ENCODE peak calls at places on chromosomes 3 and 15, in eight cellular contexts. One of them, this sample, is unnamed.

GRCh38 chr15:57485869-57486268 is 105.8 kb upstream of the MYZAP start:
- DNase-seq in left lung: peak; percentile 79
- DNase-seq in GM13977: no peak
- DNase-seq in neural crest cell: no peak
- DNase-seq in suprapubic skin: no peak
- DNase-seq in WERI-Rb-1: no peak
- DNase-seq in foreskin fibroblast: peak; percentile 89
- DNase-seq in activated B cell treated with CpG ODN at 0.5 μM for 24 hours: no peak
- DNase-seq in this sample: peak; percentile 76

GRCh38 chr3:100103558-100104441 is 10.5 kb downstream of the FILIP1L start:
- DNase-seq in suprapubic skin: no peak
- DNase-seq in WERI-Rb-1: no peak
- DNase-seq in foreskin fibroblast: peak; percentile 69
- DNase-seq in left lung: peak; percentile 39
- DNase-seq in activated B cell treated with CpG ODN at 0.5 μM for 24 hours: no peak
- DNase-seq in GM13977: peak; percentile 24
- DNase-seq in neural crest cell: no peak
- DNase-seq in this sample: peak; percentile 72

GRCh38 chr15:78419331-78419730 is 18.7 kb upstream of the IREB2 start:
- DNase-seq in activated B cell treated with CpG ODN at 0.5 μM for 24 hours: no peak
- DNase-seq in foreskin fibroblast: no peak
- DNase-seq in suprapubic skin: no peak
- DNase-seq in left lung: no peak
- DNase-seq in neural crest cell: no peak
- DNase-seq in WERI-Rb-1: no peak
- DNase-seq in GM13977: no peak
- DNase-seq in this sample: no peak

GRCh38 chr15:96428742-96429141 is 98.2 kb downstream of the NR2F2 start:
- DNase-seq in activated B cell treated with CpG ODN at 0.5 μM for 24 hours: no peak
- DNase-seq in suprapubic skin: no peak
- DNase-seq in WERI-Rb-1: no peak
- DNase-seq in foreskin fibroblast: peak; percentile 87
- DNase-seq in neural crest cell: no peak
- DNase-seq in GM13977: no peak
- DNase-seq in left lung: no peak
- DNase-seq in this sample: peak; percentile 97

GRCh38 chr3:56911363-56911762 is 109.6 kb upstream of the ARHGEF3 start:
- DNase-seq in suprapubic skin: no peak
- DNase-seq in foreskin fibroblast: no peak
- DNase-seq in left lung: no peak
- DNase-seq in activated B cell treated with CpG ODN at 0.5 μM for 24 hours: no peak
- DNase-seq in WERI-Rb-1: no peak
- DNase-seq in neural crest cell: no peak
- DNase-seq in GM13977: no peak
- DNase-seq in this sample: no peak

GRCh38 chr3:188261011-188261410 is 107.1 kb downstream of the LPP start:
- DNase-seq in activated B cell treated with CpG ODN at 0.5 μM for 24 hours: no peak
- DNase-seq in neural crest cell: no peak
- DNase-seq in suprapubic skin: no peak
- DNase-seq in foreskin fibroblast: no peak
- DNase-seq in GM13977: no peak
- DNase-seq in left lung: no peak
- DNase-seq in WERI-Rb-1: no peak
- DNase-seq in this sample: no peak

GRCh38 chr15:101167791-101168462 is 83.9 kb downstream of the CHSY1 start:
- DNase-seq in left lung: peak; percentile 76
- DNase-seq in activated B cell treated with CpG ODN at 0.5 μM for 24 hours: no peak
- DNase-seq in neural crest cell: no peak
- DNase-seq in WERI-Rb-1: no peak
- DNase-seq in foreskin fibroblast: peak; percentile 70
- DNase-seq in GM13977: peak; percentile 49
- DNase-seq in suprapubic skin: peak; percentile 82
- DNase-seq in this sample: peak; percentile 52

GRCh38 chr15:92580933-92581445 is 74.6 kb downstream of the FAM174B start:
- DNase-seq in activated B cell treated with CpG ODN at 0.5 μM for 24 hours: no peak
- DNase-seq in left lung: peak; percentile 12
- DNase-seq in WERI-Rb-1: no peak
- DNase-seq in GM13977: no peak
- DNase-seq in foreskin fibroblast: no peak
- DNase-seq in suprapubic skin: peak; percentile 31
- DNase-seq in neural crest cell: no peak
- DNase-seq in this sample: no peak

GRCh38 chr3:46950177-46950576 is 26.4 kb downstream of the CCDC12 start:
- DNase-seq in activated B cell treated with CpG ODN at 0.5 μM for 24 hours: no peak
- DNase-seq in foreskin fibroblast: no peak
- DNase-seq in GM13977: no peak
- DNase-seq in suprapubic skin: no peak
- DNase-seq in WERI-Rb-1: no peak
- DNase-seq in left lung: no peak
- DNase-seq in neural crest cell: no peak
- DNase-seq in this sample: no peak

GRCh38 chr3:10194328-10195071 is 29.8 kb downstream of the IRAK2 start:
- DNase-seq in foreskin fibroblast: no peak
- DNase-seq in WERI-Rb-1: no peak
- DNase-seq in neural crest cell: no peak
- DNase-seq in activated B cell treated with CpG ODN at 0.5 μM for 24 hours: peak; percentile 31
- DNase-seq in GM13977: no peak
- DNase-seq in suprapubic skin: no peak
- DNase-seq in left lung: no peak
- DNase-seq in this sample: no peak

GRCh38 chr15:50906954-50907865 is 1.3 kb upstream of the AP4E1 start:
- DNase-seq in suprapubic skin: no peak
- DNase-seq in left lung: no peak
- DNase-seq in activated B cell treated with CpG ODN at 0.5 μM for 24 hours: peak; percentile 49
- DNase-seq in WERI-Rb-1: no peak
- DNase-seq in foreskin fibroblast: no peak
- DNase-seq in neural crest cell: no peak
- DNase-seq in GM13977: peak; percentile 84
- DNase-seq in this sample: no peak

GRCh38 chr3:124995460-124995994 is 60.3 kb downstream of the HEG1 start:
- DNase-seq in WERI-Rb-1: peak; percentile 55
- DNase-seq in activated B cell treated with CpG ODN at 0.5 μM for 24 hours: peak; percentile 21
- DNase-seq in foreskin fibroblast: peak; percentile 57
- DNase-seq in left lung: peak; percentile 54
- DNase-seq in GM13977: peak; percentile 76
- DNase-seq in neural crest cell: peak; percentile 44
- DNase-seq in suprapubic skin: no peak
- DNase-seq in this sample: peak; percentile 18

GRCh38 chr3:21750291-21750690 is 719 bp downstream of the ZNF385D start:
- DNase-seq in left lung: no peak
- DNase-seq in neural crest cell: no peak
- DNase-seq in activated B cell treated with CpG ODN at 0.5 μM for 24 hours: no peak
- DNase-seq in foreskin fibroblast: peak; percentile 45
- DNase-seq in suprapubic skin: no peak
- DNase-seq in WERI-Rb-1: no peak
- DNase-seq in GM13977: no peak
- DNase-seq in this sample: no peak

GRCh38 chr3:183275418-183275817 is 22.4 kb downstream of the B3GNT5 start:
- DNase-seq in activated B cell treated with CpG ODN at 0.5 μM for 24 hours: no peak
- DNase-seq in neural crest cell: no peak
- DNase-seq in suprapubic skin: no peak
- DNase-seq in left lung: no peak
- DNase-seq in GM13977: no peak
- DNase-seq in WERI-Rb-1: no peak
- DNase-seq in foreskin fibroblast: peak; percentile 67
- DNase-seq in this sample: no peak

GRCh38 chr3:139764936-139765335 is 87.2 kb upstream of the NMNAT3 start:
- DNase-seq in left lung: no peak
- DNase-seq in foreskin fibroblast: peak; percentile 46
- DNase-seq in WERI-Rb-1: no peak
- DNase-seq in suprapubic skin: no peak
- DNase-seq in GM13977: no peak
- DNase-seq in neural crest cell: no peak
- DNase-seq in activated B cell treated with CpG ODN at 0.5 μM for 24 hours: no peak
- DNase-seq in this sample: peak; percentile 7

GRCh38 chr15:76073554-76073953 is 13.8 kb downstream of the TMEM266 start:
- DNase-seq in suprapubic skin: no peak
- DNase-seq in neural crest cell: no peak
- DNase-seq in WERI-Rb-1: no peak
- DNase-seq in left lung: no peak
- DNase-seq in foreskin fibroblast: no peak
- DNase-seq in GM13977: no peak
- DNase-seq in activated B cell treated with CpG ODN at 0.5 μM for 24 hours: no peak
- DNase-seq in this sample: no peak

GRCh38 chr3:156150434-156151066 is 30.2 kb downstream of the KCNAB1 start:
- DNase-seq in activated B cell treated with CpG ODN at 0.5 μM for 24 hours: no peak
- DNase-seq in GM13977: peak; percentile 49
- DNase-seq in suprapubic skin: no peak
- DNase-seq in neural crest cell: peak; percentile 34
- DNase-seq in foreskin fibroblast: peak; percentile 43
- DNase-seq in left lung: no peak
- DNase-seq in WERI-Rb-1: peak; percentile 19
- DNase-seq in this sample: peak; percentile 50

GRCh38 chr3:120072867-120073525 is 21.3 kb downstream of the GSK3B start:
- DNase-seq in neural crest cell: no peak
- DNase-seq in activated B cell treated with CpG ODN at 0.5 μM for 24 hours: no peak
- DNase-seq in suprapubic skin: no peak
- DNase-seq in GM13977: no peak
- DNase-seq in foreskin fibroblast: no peak
- DNase-seq in WERI-Rb-1: peak; percentile 16
- DNase-seq in left lung: no peak
- DNase-seq in this sample: no peak
- TF ChIP-seq CTCF in neural crest cell: no peak
- TF ChIP-seq CTCF in activated B cell treated with CpG ODN at 0.5 μM for 24 hours: no peak
- TF ChIP-seq CTCF in suprapubic skin: no peak
- TF ChIP-seq CTCF in GM13977: no peak
- TF ChIP-seq CTCF in foreskin fibroblast: no peak
- TF ChIP-seq CTCF in WERI-Rb-1: peak; percentile 28
- TF ChIP-seq CTCF in left lung: no peak
- TF ChIP-seq CTCF in this sample: peak; percentile 17

DNA sequence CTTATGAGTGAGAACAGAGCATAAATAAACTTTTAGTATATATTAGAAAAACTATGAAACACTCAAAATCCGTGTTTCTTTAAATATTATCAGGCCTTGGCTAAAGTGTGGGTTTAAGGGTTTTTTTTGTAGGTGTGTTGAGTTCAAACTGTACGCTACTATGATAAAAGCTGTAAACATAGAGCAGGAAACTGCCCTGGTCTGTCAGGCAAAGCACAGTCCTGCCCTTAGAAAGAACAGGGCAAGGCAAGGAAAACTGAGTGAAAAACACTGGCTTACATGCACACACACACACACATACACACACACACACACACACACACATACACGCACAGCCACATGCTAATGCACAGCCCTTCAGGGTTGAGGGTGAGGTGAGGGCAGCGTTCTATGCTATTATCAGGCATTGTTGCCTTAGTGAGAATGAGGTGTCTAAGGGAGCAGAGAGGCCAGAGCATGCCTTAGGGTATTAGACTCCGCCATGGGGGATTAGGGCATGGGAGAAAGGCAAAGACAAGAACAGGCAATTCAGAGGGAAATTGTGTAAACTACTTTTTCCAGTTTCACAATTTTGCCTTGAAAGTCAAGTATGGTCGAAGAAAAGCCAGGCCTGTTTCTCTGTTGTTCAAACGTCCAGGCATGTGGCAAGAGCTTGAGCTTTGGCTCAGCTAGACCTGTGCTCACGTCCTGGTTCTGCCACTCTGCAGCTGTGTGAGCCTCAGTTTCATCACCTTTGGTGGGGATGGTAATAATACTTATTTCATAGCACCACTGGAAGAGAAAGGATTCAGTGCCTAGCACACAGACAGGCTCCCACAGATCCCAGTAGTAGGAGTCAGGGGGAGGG is 36.3 kb upstream of the TPM1 start:
- DNase-seq in suprapubic skin: no peak
- DNase-seq in GM13977: no peak
- DNase-seq in left lung: no peak
- DNase-seq in neural crest cell: no peak
- DNase-seq in WERI-Rb-1: peak; percentile 29
- DNase-seq in foreskin fibroblast: no peak
- DNase-seq in activated B cell treated with CpG ODN at 0.5 μM for 24 hours: no peak
- DNase-seq in this sample: no peak
- TF ChIP-seq CTCF in suprapubic skin: no peak
- TF ChIP-seq CTCF in GM13977: no peak
- TF ChIP-seq CTCF in left lung: no peak
- TF ChIP-seq CTCF in neural crest cell: no peak
- TF ChIP-seq CTCF in WERI-Rb-1: no peak
- TF ChIP-seq CTCF in foreskin fibroblast: no peak
- TF ChIP-seq CTCF in activated B cell treated with CpG ODN at 0.5 μM for 24 hours: no peak
- TF ChIP-seq CTCF in this sample: no peak

DNA sequence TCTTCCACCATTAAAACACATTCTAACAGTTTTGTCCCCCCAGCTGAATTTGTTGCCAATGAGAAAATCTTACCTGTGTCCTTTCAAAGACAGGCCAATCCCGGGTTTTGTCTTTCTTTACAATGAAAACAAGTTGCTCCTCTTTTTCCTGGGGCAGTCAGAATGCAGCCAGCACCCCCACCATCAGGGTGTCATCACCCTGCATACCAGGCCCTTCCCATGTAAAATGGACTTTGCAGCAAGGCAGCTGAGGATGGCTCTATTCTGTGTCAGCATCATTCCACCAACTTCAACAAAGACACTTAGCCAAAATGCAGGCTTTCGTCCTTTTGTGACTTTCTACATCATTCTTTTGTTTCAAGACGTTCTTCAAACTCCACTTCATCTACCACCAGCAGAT is 490.9 kb downstream of the OCA2 start:
- DNase-seq in foreskin fibroblast: no peak
- DNase-seq in activated B cell treated with CpG ODN at 0.5 μM for 24 hours: no peak
- DNase-seq in suprapubic skin: no peak
- DNase-seq in WERI-Rb-1: no peak
- DNase-seq in neural crest cell: no peak
- DNase-seq in left lung: no peak
- DNase-seq in GM13977: no peak
- DNase-seq in this sample: no peak
- TF ChIP-seq CTCF in foreskin fibroblast: no peak
- TF ChIP-seq CTCF in activated B cell treated with CpG ODN at 0.5 μM for 24 hours: no peak
- TF ChIP-seq CTCF in suprapubic skin: no peak
- TF ChIP-seq CTCF in WERI-Rb-1: no peak
- TF ChIP-seq CTCF in neural crest cell: no peak
- TF ChIP-seq CTCF in left lung: no peak
- TF ChIP-seq CTCF in GM13977: no peak
- TF ChIP-seq CTCF in this sample: peak; percentile 8

DNA sequence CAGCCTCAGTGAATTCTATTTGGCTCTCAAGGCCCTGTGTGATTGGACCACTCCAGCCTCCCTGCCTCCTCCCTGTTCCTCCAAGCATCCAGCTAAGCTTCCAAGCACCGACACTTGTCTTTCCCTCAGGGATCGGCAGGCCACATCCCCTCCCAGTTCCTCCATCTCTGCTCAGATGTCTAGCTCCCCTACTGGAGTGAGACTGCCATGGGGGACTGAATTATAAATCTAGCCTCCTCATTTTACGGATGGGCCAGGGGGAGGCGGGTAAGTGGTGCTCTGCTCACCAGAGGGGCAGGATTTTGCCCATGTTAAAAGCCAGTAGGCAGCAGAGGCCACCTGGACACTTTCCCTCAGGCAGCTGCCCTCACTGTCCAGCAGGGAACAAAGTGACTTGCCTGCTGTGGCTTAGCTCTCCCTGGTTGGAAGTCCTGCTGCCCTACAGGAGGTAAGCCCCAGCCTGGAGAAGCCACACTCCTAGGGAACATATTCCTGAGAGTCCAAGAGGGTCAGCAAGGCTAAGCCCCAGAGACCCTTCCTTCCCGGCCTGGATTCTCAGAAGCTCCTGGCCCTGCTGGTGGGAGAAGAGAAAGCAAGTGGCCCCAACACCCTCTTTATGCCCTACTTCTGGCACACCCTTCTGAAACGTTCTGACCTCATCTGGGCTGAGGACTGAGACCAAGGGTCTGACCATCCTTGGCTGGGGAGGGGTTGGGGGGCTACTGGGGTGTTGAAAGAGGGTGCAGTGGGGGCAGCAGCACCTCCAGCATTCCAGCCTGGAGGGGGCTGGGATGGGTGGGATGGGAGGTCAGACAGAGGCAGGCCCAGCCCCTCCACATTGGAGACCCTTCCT is 9.1 kb upstream of the HHATL start:
- DNase-seq in foreskin fibroblast: no peak
- DNase-seq in suprapubic skin: peak; percentile 61
- DNase-seq in neural crest cell: no peak
- DNase-seq in WERI-Rb-1: peak; percentile 29
- DNase-seq in GM13977: no peak
- DNase-seq in activated B cell treated with CpG ODN at 0.5 μM for 24 hours: peak; percentile 10
- DNase-seq in left lung: no peak
- DNase-seq in this sample: no peak
- TF ChIP-seq CTCF in foreskin fibroblast: no peak
- TF ChIP-seq CTCF in suprapubic skin: no peak
- TF ChIP-seq CTCF in neural crest cell: no peak
- TF ChIP-seq CTCF in WERI-Rb-1: peak; percentile 36
- TF ChIP-seq CTCF in GM13977: no peak
- TF ChIP-seq CTCF in activated B cell treated with CpG ODN at 0.5 μM for 24 hours: no peak
- TF ChIP-seq CTCF in left lung: no peak
- TF ChIP-seq CTCF in this sample: peak; percentile 45